ENCODE peak calls at places on chromosomes 2 and 18, in eight cellular contexts. K is mammary epithelial cell, O is WERI-Rb-1, M is fibroblast of pulmonary artery, B is pancreas, U is adrenal gland, Z is tibial artery, C is AG10803. L is an unnamed sample.

GRCh38 chr2:43305537-43305936 is 79.1 kb upstream of the ZFP36L2 start:
- DNase-seq in Z (peak), K (no peak), M (peak), C (no peak), O (no peak), U (peak), B (peak), L (no peak)

GRCh38 chr2:2613279-2614199 is 282.5 kb upstream of the MYT1L start:
- DNase-seq in C (peak), U (peak), B (peak), Z (peak), M (peak), K (peak), O (peak), L (peak)

GRCh38 chr2:233419626-233420431 is 65.5 kb downstream of the DGKD start:
- DNase-seq in O (no peak), K (peak), Z (peak), M (peak), B (no peak), U (no peak), C (no peak), L (no peak)

GRCh38 chr18:11728247-11728646 is 39.2 kb downstream of the GNAL start:
- DNase-seq in O (peak), M (peak), K (peak), B (no peak), U (no peak), Z (no peak), C (peak), L (no peak)

GRCh38 chr2:231409773-231410172 is 14.3 kb downstream of the B3GNT7 start:
- DNase-seq in M (no peak), Z (no peak), K (no peak), C (no peak), B (no peak), U (no peak), O (no peak), L (no peak)

GRCh38 chr2:162915858-162916257 is 77.3 kb upstream of the KCNH7 start:
- DNase-seq in K (no peak), U (no peak), B (no peak), Z (no peak), O (no peak), M (no peak), C (no peak), L (no peak)

GRCh38 chr2:42060718-42061619 is 13.1 kb downstream of the PKDCC start:
- DNase-seq in Z (peak), O (peak), U (peak), K (no peak), B (peak), C (no peak), M (peak), L (no peak)

GRCh38 chr2:13616656-13617055 is 899.9 kb downstream of the TRIB2 start:
- DNase-seq in K (no peak), M (no peak), Z (no peak), B (no peak), O (peak), C (no peak), U (no peak), L (no peak)

GRCh38 chr18:12420831-12421421 is 13.2 kb downstream of the PRELID3A start:
- DNase-seq in Z (no peak), M (no peak), U (no peak), C (no peak), B (no peak), O (peak), K (no peak), L (peak)

GRCh38 chr18:62131305-62131909 is 55.4 kb downstream of the PIGN start:
- DNase-seq in O (peak), M (peak), U (peak), B (peak), K (peak), Z (no peak), C (peak), L (peak)

GRCh38 chr18:47417807-47418206 is 166.3 kb upstream of the SKOR2 start:
- DNase-seq in Z (no peak), O (no peak), K (no peak), C (peak), M (no peak), B (no peak), U (no peak), L (no peak)

GRCh38 chr2:190628651-190629378 is 20.1 kb upstream of the NAB1 start:
- DNase-seq in M (no peak), K (no peak), O (no peak), U (no peak), Z (no peak), B (no peak), C (peak), L (no peak)

GRCh38 chr2:19611491-19612332 is 253.3 kb upstream of the OSR1 start:
- DNase-seq in C (peak), M (peak), B (no peak), K (peak), U (no peak), O (no peak), Z (no peak), L (no peak)

GRCh38 chr2:202376460-202377307 is 557 bp downstream of the BMPR2 start:
- DNase-seq in U (peak), K (peak), O (peak), C (peak), B (peak), Z (peak), M (peak), L (peak)

GRCh38 chr18:25425030-25425429 is 73.1 kb upstream of the ZNF521 start:
- DNase-seq in U (no peak), O (no peak), C (no peak), B (no peak), M (no peak), Z (no peak), K (no peak), L (no peak)

GRCh38 chr2:175567435-175568061 is 386.0 kb upstream of the ATP5MC3 start:
- DNase-seq in O (no peak), Z (no peak), K (no peak), B (no peak), M (no peak), U (no peak), C (no peak), L (no peak)

GRCh38 chr2:27737676-27738348 is 33.7 kb upstream of the MRPL33 start:
- DNase-seq in M (peak), B (no peak), C (peak), U (peak), K (peak), Z (no peak), O (no peak), L (no peak)

GRCh38 chr2:65934992-65935629 is 499.8 kb upstream of the MEIS1 start:
- DNase-seq in M (no peak), C (no peak), U (no peak), Z (no peak), B (no peak), O (no peak), K (no peak), L (no peak)

GRCh38 chr2:173983414-173983871 is 18.3 kb upstream of the SP3 start:
- DNase-seq in U (no peak), K (no peak), M (peak), O (no peak), Z (no peak), B (no peak), C (peak), L (no peak)

GRCh38 chr2:118249970-118250369 is 161.7 kb downstream of the INSIG2 start:
- DNase-seq in U (no peak), Z (no peak), B (no peak), M (no peak), O (no peak), K (peak), C (peak), L (no peak)

GRCh38 chr18:35289293-35290069 is 548 bp downstream of the ZSCAN30 start:
- DNase-seq in C (peak), K (peak), O (no peak), M (peak), U (peak), Z (no peak), B (no peak), L (peak)

GRCh38 chr2:26477911-26478253 is at the start of gene OTOF:
- DNase-seq in U (peak), C (peak), M (peak), K (peak), B (no peak), Z (no peak), O (no peak), L (no peak)

GRCh38 chr2:70977605-70978205 is 725 bp upstream of the ANKRD53 start:
- DNase-seq in B (no peak), C (peak), O (no peak), K (peak), Z (peak), M (peak), U (peak), L (no peak)

GRCh38 chr18:24983566-24983965 is 368.4 kb downstream of the ZNF521 start:
- DNase-seq in O (no peak), U (no peak), C (no peak), B (no peak), Z (no peak), K (no peak), M (no peak), L (no peak)

GRCh38 chr2:219612605-219613286 is 14.7 kb upstream of the SLC4A3 start:
- DNase-seq in C (no peak), K (no peak), M (no peak), B (no peak), O (no peak), U (no peak), Z (no peak), L (no peak)

GRCh38 chr2:37916512-37917082 is 8.5 kb upstream of the RMDN2 start:
- DNase-seq in O (no peak), Z (peak), U (peak), B (no peak), K (peak), C (peak), M (peak), L (no peak)

GRCh38 chr2:28407131-28407975 is 14.7 kb downstream of the FOSL2 start:
- DNase-seq in O (no peak), K (no peak), B (no peak), Z (peak), M (no peak), U (no peak), C (no peak), L (no peak)

GRCh38 chr2:134819334-134819733 is 19.1 kb upstream of the ACMSD start:
- DNase-seq in C (peak), B (no peak), M (peak), K (peak), U (no peak), O (no peak), Z (no peak), L (no peak)

DNA sequence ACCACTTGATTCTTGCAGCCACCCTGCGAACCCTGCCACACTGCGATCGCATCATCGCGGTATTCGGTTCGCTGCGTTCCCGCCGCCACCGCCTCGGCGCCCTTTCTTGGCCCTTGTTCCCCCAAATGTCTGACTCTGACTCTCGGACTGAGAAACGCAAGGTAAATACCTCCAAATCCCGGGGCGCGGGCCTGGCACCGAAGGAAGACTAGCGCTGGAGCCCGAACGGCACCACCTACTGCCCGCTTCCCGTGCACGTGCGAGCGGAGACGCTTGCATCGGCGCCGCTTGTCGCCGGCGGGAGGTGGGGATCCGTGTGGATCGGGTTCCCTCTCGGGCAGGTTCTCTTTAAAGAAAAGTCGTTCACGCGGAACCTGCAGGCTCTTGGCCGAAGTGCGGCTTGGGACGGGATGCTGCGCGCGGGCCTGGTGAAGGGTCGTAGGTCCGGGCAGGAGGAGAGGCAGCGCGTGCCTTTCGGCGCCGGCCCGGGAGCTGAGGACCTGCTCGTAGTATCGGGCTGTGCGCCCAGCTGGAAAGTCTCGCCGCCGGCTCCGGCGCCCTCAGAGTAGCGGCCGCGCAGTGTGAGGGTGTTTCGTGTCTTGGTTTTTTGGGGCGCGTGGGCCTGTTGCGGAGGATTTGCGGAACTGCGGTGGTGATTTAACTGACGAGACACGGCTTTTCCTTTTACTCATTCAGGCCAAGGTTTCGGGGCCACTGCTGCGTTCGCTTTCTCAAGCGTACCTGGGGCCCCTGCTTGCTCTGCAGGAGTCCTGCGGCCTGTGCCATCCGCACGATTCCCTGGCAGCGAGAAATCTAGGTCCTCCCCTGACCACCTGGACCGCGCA is 536 bp downstream of the BCL2L11 start:
- DNase-seq in K (peak), U (peak), M (peak), Z (peak), B (peak), O (peak), C (no peak), L (peak)
- TF ChIP-seq CTCF in K (no peak), U (no peak), M (no peak), Z (no peak), B (no peak), O (no peak), C (no peak), L (no peak)

GRCh38 chr2:207166349-207167128 is 791 bp upstream of the KLF7 start:
- DNase-seq in M (peak), C (peak), O (peak), U (peak), K (peak), B (peak), Z (peak), L (peak)
- TF ChIP-seq CTCF in M (no peak), C (no peak), O (peak), U (peak), K (no peak), B (no peak), Z (peak), L (peak)

DNA sequence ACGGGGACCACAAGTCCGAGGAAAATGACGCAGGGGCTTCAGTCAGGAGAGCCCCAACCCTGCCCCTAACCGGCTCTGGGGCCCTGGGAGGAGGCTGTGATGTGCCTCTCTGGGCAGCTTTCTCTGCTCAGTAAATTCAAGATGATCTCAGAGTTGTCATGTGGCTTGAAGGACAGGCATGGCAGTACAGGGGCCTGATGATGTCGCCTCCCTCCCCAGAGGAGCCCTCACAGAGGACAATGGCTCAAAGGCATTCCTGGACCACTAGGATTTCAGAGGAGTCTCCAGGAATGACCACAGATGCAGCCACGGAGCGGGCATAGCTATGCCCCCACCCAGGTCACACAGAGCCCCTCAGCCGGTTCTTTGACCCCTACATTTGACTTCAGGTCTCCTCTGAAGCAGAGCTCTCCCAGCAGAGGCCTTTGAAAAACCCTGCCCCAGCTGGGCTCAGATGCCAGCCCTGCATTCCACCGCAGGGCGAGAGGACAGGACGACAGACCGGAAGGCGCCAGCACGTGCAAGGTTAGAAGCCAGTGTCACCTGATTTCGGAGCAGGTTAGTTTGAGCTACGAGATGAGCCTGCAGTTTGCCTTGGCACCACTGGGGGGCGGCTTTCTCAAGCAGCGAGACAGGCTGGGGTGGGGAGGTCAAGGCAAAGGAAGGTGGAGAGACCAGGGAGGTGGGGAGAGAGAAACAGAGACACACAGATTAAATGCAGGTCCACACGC is 39.2 kb downstream of the BIN1 start:
- DNase-seq in B (no peak), K (peak), M (peak), O (peak), Z (peak), U (peak), C (peak), L (peak)
- TF ChIP-seq CTCF in B (peak), K (peak), M (peak), O (peak), Z (peak), U (peak), C (peak), L (peak)

GRCh38 chr2:168330624-168331423 is 83.4 kb upstream of the STK39 start:
- DNase-seq in O (no peak), K (no peak), M (no peak), U (no peak), C (no peak), Z (no peak), B (no peak), L (no peak)

GRCh38 chr2:168326578-168326977 is 79.2 kb upstream of the STK39 start:
- DNase-seq in Z (no peak), B (no peak), M (no peak), C (no peak), O (no peak), U (no peak), K (no peak), L (no peak)

GRCh38 chr2:168327328-168327727 is 79.9 kb upstream of the STK39 start:
- DNase-seq in B (no peak), C (no peak), M (no peak), Z (no peak), U (no peak), K (no peak), O (no peak), L (no peak)

GRCh38 chr2:168323456-168324058 is 76.2 kb upstream of the STK39 start:
- DNase-seq in U (no peak), M (no peak), Z (no peak), B (no peak), K (no peak), C (no peak), O (no peak), L (no peak)

DNA sequence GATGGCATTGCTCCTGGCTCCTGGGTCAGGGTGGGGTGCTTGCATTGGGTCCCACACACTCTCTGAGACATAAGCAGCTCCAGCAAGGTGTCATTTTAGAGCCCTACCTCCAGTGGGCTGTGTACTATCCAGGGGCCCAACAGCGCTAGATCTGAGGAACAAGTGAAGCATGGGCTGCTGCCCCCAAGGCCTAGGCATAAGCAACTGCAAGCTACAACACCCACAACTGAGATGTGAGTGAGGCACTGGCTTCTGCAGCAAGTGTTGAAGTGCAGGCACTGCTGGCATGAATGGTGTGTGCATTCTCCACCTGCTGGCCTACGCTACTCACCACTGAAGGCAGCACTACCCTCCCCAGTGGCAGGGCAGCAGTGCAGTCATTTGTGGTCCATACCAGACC is 81.0 kb upstream of the STK39 start:
- DNase-seq in B (no peak), Z (no peak), U (no peak), C (no peak), K (no peak), M (no peak), O (no peak), L (no peak)
- TF ChIP-seq CTCF in B (no peak), Z (no peak), U (no peak), C (no peak), K (no peak), M (no peak), O (peak), L (no peak)

DNA sequence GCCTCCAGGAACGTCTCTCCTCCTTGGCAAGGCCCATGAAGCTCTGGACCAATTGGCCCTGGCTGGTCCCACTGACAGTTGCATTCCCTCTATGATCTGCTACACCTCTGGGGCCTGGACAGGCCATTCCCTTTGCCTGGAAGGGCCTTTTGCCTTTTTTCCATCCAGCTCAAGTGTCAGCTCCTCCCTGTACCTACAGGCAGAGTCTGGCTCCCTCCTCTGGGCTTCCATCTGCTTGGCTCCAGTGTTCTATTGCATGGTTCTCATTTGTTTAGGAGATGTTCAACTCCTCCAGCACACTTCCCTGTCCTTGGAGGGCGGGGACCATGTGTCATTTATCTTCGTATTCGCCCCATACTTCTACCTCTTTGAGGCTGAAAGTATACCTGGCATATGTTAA is 61.1 kb downstream of the PRKCE start:
- DNase-seq in M (no peak), O (no peak), C (no peak), Z (peak), B (no peak), U (no peak), K (no peak), L (no peak)
- TF ChIP-seq CTCF in M (peak), O (peak), C (no peak), Z (no peak), B (no peak), U (no peak), K (no peak), L (no peak)

GRCh38 chr2:112958428-112959108 is 19.2 kb upstream of the IL36G start:
- DNase-seq in U (peak), K (peak), M (peak), C (peak), Z (no peak), O (peak), B (no peak), L (peak)
- TF ChIP-seq CTCF in U (peak), K (peak), M (peak), C (peak), Z (peak), O (peak), B (peak), L (peak)

DNA sequence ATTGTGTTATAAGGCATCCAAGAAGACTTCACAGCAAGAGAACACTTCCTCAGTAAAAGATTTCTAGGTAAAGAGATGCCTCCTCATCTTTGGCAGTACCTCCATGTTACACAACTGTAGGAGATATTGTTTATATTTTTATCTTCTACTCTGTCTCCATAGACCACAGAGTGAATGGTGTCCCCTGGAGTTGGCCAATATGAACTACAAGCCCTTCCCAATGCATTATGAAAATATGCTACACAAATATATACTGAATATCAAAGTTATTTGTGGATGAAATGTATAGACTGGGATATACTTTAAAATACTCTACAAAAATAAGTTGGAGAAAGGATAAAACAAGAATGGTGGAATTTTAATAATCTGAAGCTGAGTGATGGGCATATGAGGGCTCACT is 46.7 kb downstream of the MBOAT2 start:
- DNase-seq in O (no peak), K (no peak), C (no peak), U (no peak), B (no peak), Z (no peak), M (no peak), L (no peak)
- TF ChIP-seq CTCF in O (no peak), K (no peak), C (peak), U (no peak), B (no peak), Z (no peak), M (peak), L (no peak)

L was measured in nephron progenitor cell.